ENCODE peak calls at places on chromosomes 5 and 9, in ten cellular contexts. One of them, this sample, is unnamed.

GRCh38 chr9:77158772-77159513 is 18.4 kb upstream of the VPS13A start:
- DNase-seq in sigmoid colon: no peak
- DNase-seq in tibial artery: no peak
- DNase-seq in neuronal stem cell: no peak
- DNase-seq in lower lobe of right lung: no peak
- DNase-seq in mesenchymal stem cell: no peak
- DNase-seq in PC-9: no peak
- DNase-seq in effector memory CD4-positive, alpha-beta T cell: no peak
- DNase-seq in colonic mucosa: no peak
- DNase-seq in neural progenitor cell: no peak
- DNase-seq in this sample: no peak

GRCh38 chr9:16410601-16411285 is 459.7 kb downstream of the BNC2 start:
- DNase-seq in sigmoid colon: no peak
- DNase-seq in tibial artery: no peak
- DNase-seq in neuronal stem cell: no peak
- DNase-seq in lower lobe of right lung: no peak
- DNase-seq in mesenchymal stem cell: peak
- DNase-seq in PC-9: no peak
- DNase-seq in effector memory CD4-positive, alpha-beta T cell: no peak
- DNase-seq in colonic mucosa: no peak
- DNase-seq in neural progenitor cell: no peak
- DNase-seq in this sample: no peak

GRCh38 chr5:167208911-167209310 is 1082.5 kb upstream of the WWC1 start:
- DNase-seq in sigmoid colon: no peak
- DNase-seq in tibial artery: no peak
- DNase-seq in neuronal stem cell: no peak
- DNase-seq in lower lobe of right lung: no peak
- DNase-seq in mesenchymal stem cell: peak
- DNase-seq in PC-9: no peak
- DNase-seq in effector memory CD4-positive, alpha-beta T cell: no peak
- DNase-seq in colonic mucosa: no peak
- DNase-seq in neural progenitor cell: no peak
- DNase-seq in this sample: no peak

GRCh38 chr9:89564257-89564878 is 40.4 kb upstream of the GADD45G start:
- DNase-seq in sigmoid colon: no peak
- DNase-seq in tibial artery: no peak
- DNase-seq in neuronal stem cell: peak
- DNase-seq in lower lobe of right lung: no peak
- DNase-seq in mesenchymal stem cell: no peak
- DNase-seq in PC-9: peak
- DNase-seq in effector memory CD4-positive, alpha-beta T cell: no peak
- DNase-seq in colonic mucosa: no peak
- DNase-seq in neural progenitor cell: peak
- DNase-seq in this sample: no peak

GRCh38 chr5:1551913-1552312 is 28.2 kb upstream of the LPCAT1 start:
- DNase-seq in sigmoid colon: peak
- DNase-seq in tibial artery: no peak
- DNase-seq in neuronal stem cell: no peak
- DNase-seq in lower lobe of right lung: no peak
- DNase-seq in mesenchymal stem cell: no peak
- DNase-seq in PC-9: no peak
- DNase-seq in effector memory CD4-positive, alpha-beta T cell: no peak
- DNase-seq in colonic mucosa: no peak
- DNase-seq in neural progenitor cell: no peak
- DNase-seq in this sample: no peak

GRCh38 chr5:16550316-16550952 is 66.4 kb downstream of the RETREG1 start:
- DNase-seq in sigmoid colon: no peak
- DNase-seq in tibial artery: no peak
- DNase-seq in neuronal stem cell: no peak
- DNase-seq in lower lobe of right lung: no peak
- DNase-seq in mesenchymal stem cell: peak
- DNase-seq in PC-9: peak
- DNase-seq in effector memory CD4-positive, alpha-beta T cell: no peak
- DNase-seq in colonic mucosa: peak
- DNase-seq in neural progenitor cell: peak
- DNase-seq in this sample: peak

GRCh38 chr5:136132087-136132486 is 558 bp upstream of the SMAD5 start:
- DNase-seq in sigmoid colon: peak
- DNase-seq in tibial artery: peak
- DNase-seq in neuronal stem cell: peak
- DNase-seq in lower lobe of right lung: no peak
- DNase-seq in mesenchymal stem cell: no peak
- DNase-seq in PC-9: no peak
- DNase-seq in effector memory CD4-positive, alpha-beta T cell: no peak
- DNase-seq in colonic mucosa: peak
- DNase-seq in neural progenitor cell: no peak
- DNase-seq in this sample: peak

GRCh38 chr5:109880907-109881685 is 191.4 kb downstream of the MAN2A1 start:
- DNase-seq in sigmoid colon: no peak
- DNase-seq in tibial artery: no peak
- DNase-seq in neuronal stem cell: no peak
- DNase-seq in lower lobe of right lung: no peak
- DNase-seq in mesenchymal stem cell: peak
- DNase-seq in PC-9: no peak
- DNase-seq in effector memory CD4-positive, alpha-beta T cell: no peak
- DNase-seq in colonic mucosa: no peak
- DNase-seq in neural progenitor cell: no peak
- DNase-seq in this sample: no peak

GRCh38 chr9:136645343-136645902 is 17.3 kb upstream of the EGFL7 start:
- DNase-seq in sigmoid colon: no peak
- DNase-seq in tibial artery: no peak
- DNase-seq in neuronal stem cell: no peak
- DNase-seq in lower lobe of right lung: peak
- DNase-seq in mesenchymal stem cell: no peak
- DNase-seq in PC-9: no peak
- DNase-seq in effector memory CD4-positive, alpha-beta T cell: no peak
- DNase-seq in colonic mucosa: no peak
- DNase-seq in neural progenitor cell: no peak
- DNase-seq in this sample: no peak

GRCh38 chr5:21807953-21808352 is 1045.2 kb downstream of the CDH12 start:
- DNase-seq in sigmoid colon: no peak
- DNase-seq in tibial artery: no peak
- DNase-seq in neuronal stem cell: no peak
- DNase-seq in lower lobe of right lung: no peak
- DNase-seq in mesenchymal stem cell: peak
- DNase-seq in PC-9: peak
- DNase-seq in effector memory CD4-positive, alpha-beta T cell: no peak
- DNase-seq in colonic mucosa: no peak
- DNase-seq in neural progenitor cell: no peak
- DNase-seq in this sample: no peak

GRCh38 chr5:116382874-116383266 is 191.8 kb downstream of the SEMA6A start:
- DNase-seq in sigmoid colon: no peak
- DNase-seq in tibial artery: no peak
- DNase-seq in neuronal stem cell: no peak
- DNase-seq in lower lobe of right lung: no peak
- DNase-seq in mesenchymal stem cell: no peak
- DNase-seq in PC-9: no peak
- DNase-seq in effector memory CD4-positive, alpha-beta T cell: no peak
- DNase-seq in colonic mucosa: no peak
- DNase-seq in neural progenitor cell: no peak
- DNase-seq in this sample: no peak

GRCh38 chr5:111932628-111933027 is 175.6 kb upstream of the NREP start:
- DNase-seq in sigmoid colon: no peak
- DNase-seq in tibial artery: no peak
- DNase-seq in neuronal stem cell: no peak
- DNase-seq in lower lobe of right lung: no peak
- DNase-seq in mesenchymal stem cell: no peak
- DNase-seq in PC-9: no peak
- DNase-seq in effector memory CD4-positive, alpha-beta T cell: no peak
- DNase-seq in colonic mucosa: no peak
- DNase-seq in neural progenitor cell: no peak
- DNase-seq in this sample: no peak

DNA sequence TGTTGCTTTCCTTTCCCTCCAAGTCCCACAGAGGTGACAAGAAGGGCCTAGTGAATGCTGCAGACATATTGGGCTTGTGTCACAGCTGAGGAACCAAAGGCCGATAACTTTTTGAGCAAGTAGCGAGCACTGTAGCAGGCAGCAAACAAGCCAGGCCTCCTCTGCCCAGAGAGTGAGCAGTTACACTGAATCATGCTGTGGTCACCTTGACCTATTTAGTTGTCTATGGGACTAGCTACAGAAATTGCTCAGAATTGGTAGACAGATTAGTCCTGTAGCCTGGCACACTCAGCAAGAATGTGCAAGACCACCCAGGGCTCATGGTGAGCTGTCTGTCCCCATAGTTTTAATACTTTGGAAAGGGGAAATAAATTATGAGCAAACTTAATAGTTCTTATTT is 25.2 kb downstream of the ZCCHC9 start:
- DNase-seq in sigmoid colon: no peak
- DNase-seq in tibial artery: no peak
- DNase-seq in neuronal stem cell: no peak
- DNase-seq in lower lobe of right lung: no peak
- DNase-seq in mesenchymal stem cell: no peak
- DNase-seq in PC-9: no peak
- DNase-seq in effector memory CD4-positive, alpha-beta T cell: no peak
- DNase-seq in colonic mucosa: no peak
- DNase-seq in neural progenitor cell: no peak
- DNase-seq in this sample: no peak
- H3K27ac ChIP-seq in sigmoid colon: no peak
- H3K27ac ChIP-seq in tibial artery: no peak
- H3K27ac ChIP-seq in neuronal stem cell: no peak
- H3K27ac ChIP-seq in lower lobe of right lung: no peak
- H3K27ac ChIP-seq in mesenchymal stem cell: no peak
- H3K27ac ChIP-seq in PC-9: no peak
- H3K27ac ChIP-seq in effector memory CD4-positive, alpha-beta T cell: no peak
- H3K27ac ChIP-seq in colonic mucosa: no peak
- H3K27ac ChIP-seq in neural progenitor cell: no peak
- H3K27ac ChIP-seq in this sample: no peak

GRCh38 chr9:135619599-135619886 is 19.8 kb downstream of the GLT6D1 start:
- DNase-seq in sigmoid colon: no peak
- DNase-seq in tibial artery: no peak
- DNase-seq in neuronal stem cell: no peak
- DNase-seq in lower lobe of right lung: no peak
- DNase-seq in mesenchymal stem cell: no peak
- DNase-seq in PC-9: no peak
- DNase-seq in effector memory CD4-positive, alpha-beta T cell: no peak
- DNase-seq in colonic mucosa: no peak
- DNase-seq in neural progenitor cell: no peak
- DNase-seq in this sample: no peak

GRCh38 chr9:135618866-135619598 is 20.3 kb downstream of the GLT6D1 start:
- DNase-seq in sigmoid colon: no peak
- DNase-seq in tibial artery: no peak
- DNase-seq in neuronal stem cell: no peak
- DNase-seq in lower lobe of right lung: no peak
- DNase-seq in mesenchymal stem cell: no peak
- DNase-seq in PC-9: no peak
- DNase-seq in effector memory CD4-positive, alpha-beta T cell: no peak
- DNase-seq in colonic mucosa: no peak
- DNase-seq in neural progenitor cell: no peak
- DNase-seq in this sample: no peak

GRCh38 chr9:135617991-135618411 is 21.3 kb downstream of the GLT6D1 start:
- DNase-seq in sigmoid colon: no peak
- DNase-seq in tibial artery: no peak
- DNase-seq in neuronal stem cell: no peak
- DNase-seq in lower lobe of right lung: no peak
- DNase-seq in mesenchymal stem cell: no peak
- DNase-seq in PC-9: no peak
- DNase-seq in effector memory CD4-positive, alpha-beta T cell: no peak
- DNase-seq in colonic mucosa: no peak
- DNase-seq in neural progenitor cell: no peak
- DNase-seq in this sample: no peak

GRCh38 chr9:135624282-135624681 is 15.1 kb downstream of the GLT6D1 start:
- DNase-seq in sigmoid colon: no peak
- DNase-seq in tibial artery: no peak
- DNase-seq in neuronal stem cell: no peak
- DNase-seq in lower lobe of right lung: no peak
- DNase-seq in mesenchymal stem cell: no peak
- DNase-seq in PC-9: no peak
- DNase-seq in effector memory CD4-positive, alpha-beta T cell: no peak
- DNase-seq in colonic mucosa: no peak
- DNase-seq in neural progenitor cell: no peak
- DNase-seq in this sample: no peak

DNA sequence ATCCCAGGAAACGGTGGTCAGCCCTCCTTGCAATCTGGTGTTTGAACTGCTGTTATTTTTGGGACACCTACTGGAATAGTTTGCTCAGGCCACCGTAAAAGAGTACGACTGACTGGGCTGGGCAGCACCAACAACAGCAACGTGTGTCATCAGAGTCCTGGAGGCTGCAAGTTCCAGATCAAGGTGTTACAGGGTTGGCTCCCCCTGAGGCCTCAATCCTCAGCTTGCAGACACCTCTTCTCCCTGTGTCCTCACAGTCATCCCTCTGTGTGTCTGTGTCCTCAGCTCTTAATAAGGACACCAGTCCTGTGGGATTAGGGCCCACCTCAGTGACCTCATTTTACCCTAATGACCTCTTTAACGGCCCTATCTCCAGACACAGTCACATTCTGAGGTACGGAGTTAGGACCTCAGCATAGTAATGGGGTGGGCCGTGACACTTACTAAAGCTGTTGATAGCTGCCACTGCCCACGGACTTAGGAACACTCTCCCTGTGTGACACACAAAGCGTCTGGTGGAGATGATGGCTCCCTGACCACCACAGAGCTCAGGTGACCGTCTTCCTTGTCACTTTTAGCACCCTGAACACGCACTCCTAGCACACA is 16.8 kb downstream of the GLT6D1 start:
- DNase-seq in sigmoid colon: no peak
- DNase-seq in tibial artery: no peak
- DNase-seq in neuronal stem cell: no peak
- DNase-seq in lower lobe of right lung: no peak
- DNase-seq in mesenchymal stem cell: no peak
- DNase-seq in PC-9: no peak
- DNase-seq in effector memory CD4-positive, alpha-beta T cell: no peak
- DNase-seq in colonic mucosa: no peak
- DNase-seq in neural progenitor cell: no peak
- DNase-seq in this sample: no peak
- H3K27ac ChIP-seq in sigmoid colon: no peak
- H3K27ac ChIP-seq in tibial artery: no peak
- H3K27ac ChIP-seq in neuronal stem cell: no peak
- H3K27ac ChIP-seq in lower lobe of right lung: no peak
- H3K27ac ChIP-seq in mesenchymal stem cell: no peak
- H3K27ac ChIP-seq in PC-9: no peak
- H3K27ac ChIP-seq in effector memory CD4-positive, alpha-beta T cell: no peak
- H3K27ac ChIP-seq in colonic mucosa: no peak
- H3K27ac ChIP-seq in neural progenitor cell: no peak
- H3K27ac ChIP-seq in this sample: no peak

DNA sequence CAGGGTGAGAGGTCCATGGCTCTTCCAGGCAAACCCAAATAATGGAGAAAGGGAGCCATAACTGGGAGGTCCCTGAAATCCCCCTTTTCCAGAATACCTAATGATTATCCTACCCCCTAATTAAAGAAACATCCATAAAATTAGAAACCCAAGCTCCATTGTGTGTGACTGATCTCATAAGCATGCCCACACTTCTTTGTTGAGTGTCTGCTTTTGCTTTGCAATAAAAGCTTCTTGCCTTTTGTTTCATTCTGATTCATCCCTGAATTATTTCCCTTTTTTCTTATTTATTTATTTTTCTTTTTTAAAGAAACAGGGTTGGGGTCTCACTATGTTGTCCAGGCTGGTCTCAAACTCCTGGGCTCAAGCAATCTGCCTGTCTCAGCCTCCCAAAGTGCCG is 33.1 kb downstream of the BTF3 start:
- DNase-seq in sigmoid colon: no peak
- DNase-seq in tibial artery: no peak
- DNase-seq in neuronal stem cell: no peak
- DNase-seq in lower lobe of right lung: no peak
- DNase-seq in mesenchymal stem cell: no peak
- DNase-seq in PC-9: no peak
- DNase-seq in effector memory CD4-positive, alpha-beta T cell: no peak
- DNase-seq in colonic mucosa: no peak
- DNase-seq in neural progenitor cell: no peak
- DNase-seq in this sample: no peak
- H3K27ac ChIP-seq in sigmoid colon: no peak
- H3K27ac ChIP-seq in tibial artery: no peak
- H3K27ac ChIP-seq in neuronal stem cell: no peak
- H3K27ac ChIP-seq in lower lobe of right lung: no peak
- H3K27ac ChIP-seq in mesenchymal stem cell: no peak
- H3K27ac ChIP-seq in PC-9: no peak
- H3K27ac ChIP-seq in effector memory CD4-positive, alpha-beta T cell: no peak
- H3K27ac ChIP-seq in colonic mucosa: no peak
- H3K27ac ChIP-seq in neural progenitor cell: no peak
- H3K27ac ChIP-seq in this sample: no peak

GRCh38 chr9:106916491-106917235 is 53.7 kb downstream of the ZNF462 start:
- DNase-seq in sigmoid colon: peak
- DNase-seq in tibial artery: no peak
- DNase-seq in neuronal stem cell: no peak
- DNase-seq in lower lobe of right lung: no peak
- DNase-seq in mesenchymal stem cell: peak
- DNase-seq in PC-9: peak
- DNase-seq in effector memory CD4-positive, alpha-beta T cell: no peak
- DNase-seq in colonic mucosa: peak
- DNase-seq in neural progenitor cell: no peak
- DNase-seq in this sample: peak
- H3K27ac ChIP-seq in sigmoid colon: peak
- H3K27ac ChIP-seq in tibial artery: no peak
- H3K27ac ChIP-seq in neuronal stem cell: no peak
- H3K27ac ChIP-seq in lower lobe of right lung: peak
- H3K27ac ChIP-seq in mesenchymal stem cell: peak
- H3K27ac ChIP-seq in PC-9: peak
- H3K27ac ChIP-seq in effector memory CD4-positive, alpha-beta T cell: no peak
- H3K27ac ChIP-seq in colonic mucosa: peak
- H3K27ac ChIP-seq in neural progenitor cell: no peak
- H3K27ac ChIP-seq in this sample: peak